ENCODE peak calls at places on chromosomes 3 and 15, in seven cellular contexts. C is A549, L is HepG2, R is H1, E is GM12878, D is K562, W is endothelial cell of umbilical vein. J is an unnamed sample.
A peak's percentile ranks its signal among the peaks of the same experiment; 100 is the strongest.

GRCh38 chr15:84925906-84926305 is 41.4 kb downstream of the SLC28A1 start:
- DNase-seq in E (no peak), W (no peak), C (no peak), R (no peak), D (no peak), L (no peak), J (no peak)

GRCh38 chr3:168581718-168582332 is 486.1 kb upstream of the GOLIM4 start:
- DNase-seq in D (no peak), W (no peak), E (no peak), C (no peak), R (no peak), L (no peak), J (no peak)

GRCh38 chr3:146968204-146968651 is 363.1 kb upstream of the PLSCR5 start:
- DNase-seq in E (no peak), L (no peak), W (peak; percentile 46), D (no peak), C (no peak), R (peak; percentile 5), J (no peak)

GRCh38 chr3:122864498-122864897 is 69.6 kb downstream of the SLC49A4 start:
- DNase-seq in L (no peak), W (no peak), R (no peak), C (no peak), E (no peak), D (no peak), J (peak; percentile 27)

GRCh38 chr3:178562143-178562868 is 26.1 kb downstream of the KCNMB2 start:
- DNase-seq in E (no peak), L (no peak), D (no peak), C (no peak), R (no peak), W (peak; percentile 42), J (no peak)

GRCh38 chr3:107429330-107430181 is 52.3 kb downstream of the CCDC54 start:
- DNase-seq in R (peak; percentile 68), L (peak; percentile 56), W (peak; percentile 83), D (peak; percentile 64), E (no peak), C (peak; percentile 92), J (peak; percentile 80)

GRCh38 chr3:67719333-67719732 is 64.9 kb upstream of the SUCLG2 start:
- DNase-seq in E (no peak), L (no peak), C (no peak), W (peak; percentile 55), R (no peak), D (no peak), J (no peak)

GRCh38 chr3:9455596-9455995 is 58.2 kb downstream of the SETD5 start:
- DNase-seq in R (no peak), W (peak; percentile 52), C (no peak), L (no peak), E (no peak), D (no peak), J (no peak)

GRCh38 chr3:58047806-58048205 is 39.6 kb downstream of the FLNB start:
- DNase-seq in L (no peak), D (no peak), C (no peak), W (peak; percentile 42), R (no peak), E (no peak), J (no peak)

GRCh38 chr15:36617529-36618196 is 38.2 kb downstream of the CDIN1 start:
- DNase-seq in E (peak; percentile 59), R (no peak), C (no peak), W (no peak), D (no peak), L (no peak), J (no peak)

GRCh38 chr3:186476541-186476940 is 67.6 kb downstream of the CRYGS start:
- DNase-seq in E (no peak), D (no peak), R (no peak), W (no peak), C (no peak), L (no peak), J (no peak)

GRCh38 chr3:44885618-44886017 is 11.2 kb downstream of the TGM4 start:
- DNase-seq in C (peak; percentile 76), D (peak; percentile 35), L (peak; percentile 34), R (no peak), W (peak; percentile 95), E (no peak), J (peak; percentile 35)

GRCh38 chr3:151557068-151557467 is 96.2 kb upstream of the IGSF10 start:
- DNase-seq in R (no peak), W (no peak), L (no peak), E (no peak), D (no peak), C (no peak), J (peak; percentile 16)

GRCh38 chr3:118986734-118987133 is 47.9 kb downstream of the IGSF11 start:
- DNase-seq in C (no peak), D (no peak), E (no peak), R (no peak), W (no peak), L (no peak), J (no peak)

GRCh38 chr15:94164202-94164807 is 67.1 kb upstream of the MCTP2 start:
- DNase-seq in C (peak; percentile 39), W (peak; percentile 4), D (peak; percentile 26), L (peak; percentile 53), E (no peak), R (peak; percentile 31), J (peak; percentile 80)

GRCh38 chr3:56379723-56380287 is 88.5 kb downstream of the ERC2 start:
- DNase-seq in D (no peak), L (no peak), W (no peak), R (no peak), C (no peak), E (no peak), J (no peak)

GRCh38 chr3:183281126-183281797 is 28.2 kb downstream of the B3GNT5 start:
- DNase-seq in R (no peak), C (no peak), W (no peak), D (no peak), L (no peak), E (no peak), J (no peak)

GRCh38 chr3:184741798-184742675 is 30.2 kb upstream of the MAGEF1 start:
- DNase-seq in E (no peak), D (peak; percentile 67), L (no peak), W (no peak), R (no peak), C (no peak), J (no peak)
- TF ChIP-seq CTCF in E (no peak), D (peak; percentile 26), L (no peak), W (no peak), R (no peak), C (no peak), J (peak; percentile 18)

GRCh38 chr15:49946681-49947080 is 172.4 kb downstream of the ATP8B4 start:
- DNase-seq in W (no peak), R (no peak), D (no peak), L (no peak), C (no peak), E (no peak), J (no peak)
- TF ChIP-seq MAX in W (no peak), R (no peak), D (no peak), L (no peak), C (no peak), E (no peak), J (no peak)

GRCh38 chr15:41332788-41333527 is at the start of gene NUSAP1:
- DNase-seq in L (peak; percentile 38), D (no peak), W (no peak), C (no peak), R (no peak), E (no peak), J (peak; percentile 78)
- TF ChIP-seq POLR2A in L (peak; percentile 95), D (peak; percentile 97), W (peak; percentile 90), C (peak; percentile 55), R (peak; percentile 83), E (peak; percentile 82), J (peak; percentile 86)

GRCh38 chr3:66502267-66502874 is 1.5 kb upstream of the LRIG1 start:
- DNase-seq in R (no peak), C (no peak), D (no peak), E (no peak), L (no peak), W (no peak), J (no peak)

GRCh38 chr3:66502981-66503380 is 2.2 kb upstream of the LRIG1 start:
- DNase-seq in R (no peak), E (no peak), D (no peak), C (no peak), W (no peak), L (no peak), J (no peak)

GRCh38 chr3:66500575-66501482 is at the start of gene LRIG1:
- DNase-seq in L (peak; percentile 92), R (peak; percentile 96), E (peak; percentile 68), W (peak; percentile 99), D (peak; percentile 96), C (peak; percentile 95), J (peak; percentile 73)

GRCh38 chr3:66499881-66500574 is 794 bp downstream of the LRIG1 start:
- DNase-seq in D (peak; percentile 3), R (no peak), E (no peak), W (no peak), L (no peak), C (no peak), J (no peak)

GRCh38 chr3:66501483-66502266 is 853 bp upstream of the LRIG1 start:
- DNase-seq in R (no peak), W (no peak), E (no peak), D (no peak), L (no peak), C (no peak), J (no peak)
- TF ChIP-seq CTCF in R (peak; percentile 22), W (no peak), E (no peak), D (no peak), L (no peak), C (no peak), J (no peak)

GRCh38 chr3:11556851-11557644 is 86.7 kb downstream of the VGLL4 start:
- DNase-seq in D (no peak), R (no peak), L (no peak), E (no peak), W (peak; percentile 36), C (no peak), J (peak; percentile 52)
- TF ChIP-seq MAX in D (no peak), R (no peak), L (no peak), E (no peak), W (no peak), C (no peak), J (no peak)

GRCh38 chr3:33440578-33441321 is 545 bp upstream of the UBP1 start:
- DNase-seq in C (peak; percentile 100), R (peak; percentile 97), D (peak; percentile 96), W (peak; percentile 99), L (peak; percentile 100), E (peak; percentile 100), J (peak; percentile 100)
- TF ChIP-seq POLR2A in C (peak; percentile 95), R (peak; percentile 76), D (peak; percentile 99), W (peak; percentile 95), L (peak; percentile 98), E (peak; percentile 96), J (peak; percentile 94)

GRCh38 chr3:126524429-126524988 is 554 bp downstream of the CHST13 start:
- DNase-seq in C (no peak), E (no peak), W (no peak), L (peak; percentile 69), D (peak; percentile 30), R (no peak), J (peak; percentile 74)
- TF ChIP-seq CTCF in C (peak; percentile 14), E (no peak), W (no peak), L (no peak), D (no peak), R (no peak), J (peak; percentile 4)

GRCh38 chr3:139759470-139759869 is 81.7 kb upstream of the NMNAT3 start:
- DNase-seq in W (no peak), R (no peak), D (no peak), L (no peak), E (no peak), C (no peak), J (no peak)
- TF ChIP-seq MAX in W (no peak), R (no peak), D (no peak), L (no peak), E (no peak), C (no peak), J (no peak)